ENCODE peak calls at places on chromosome 17, in five cellular contexts. One of them, this sample, is unnamed.

GRCh38 chr17:74454197-74455024 is 12.0 kb upstream of the CD300A start:
- DNase-seq in uterus: peak
- DNase-seq in Caco-2: no peak
- DNase-seq in activated CD8-positive, alpha-beta T cell treated with anti-CD3 and anti-CD28 coated beads for 36 hours: peak
- DNase-seq in left lung: peak
- DNase-seq in this sample: no peak

GRCh38 chr17:19343671-19344151 is 18.8 kb downstream of the B9D1 start:
- DNase-seq in left lung: no peak
- DNase-seq in uterus: no peak
- DNase-seq in Caco-2: peak
- DNase-seq in activated CD8-positive, alpha-beta T cell treated with anti-CD3 and anti-CD28 coated beads for 36 hours: no peak
- DNase-seq in this sample: no peak

GRCh38 chr17:73496232-73496631 is 148.0 kb downstream of the SDK2 start:
- DNase-seq in Caco-2: no peak
- DNase-seq in left lung: no peak
- DNase-seq in uterus: no peak
- DNase-seq in activated CD8-positive, alpha-beta T cell treated with anti-CD3 and anti-CD28 coated beads for 36 hours: no peak
- DNase-seq in this sample: no peak

GRCh38 chr17:48048321-48049140 is at the start of gene NFE2L1:
- DNase-seq in left lung: peak
- DNase-seq in uterus: peak
- DNase-seq in activated CD8-positive, alpha-beta T cell treated with anti-CD3 and anti-CD28 coated beads for 36 hours: peak
- DNase-seq in Caco-2: peak
- DNase-seq in this sample: peak

GRCh38 chr17:76710863-76711611 is at the start of gene MXRA7:
- DNase-seq in uterus: peak
- DNase-seq in left lung: peak
- DNase-seq in Caco-2: peak
- DNase-seq in activated CD8-positive, alpha-beta T cell treated with anti-CD3 and anti-CD28 coated beads for 36 hours: peak
- DNase-seq in this sample: peak

GRCh38 chr17:17134051-17134951 is 71.8 kb downstream of the PLD6 start:
- DNase-seq in uterus: no peak
- DNase-seq in left lung: peak
- DNase-seq in activated CD8-positive, alpha-beta T cell treated with anti-CD3 and anti-CD28 coated beads for 36 hours: no peak
- DNase-seq in Caco-2: no peak
- DNase-seq in this sample: no peak

GRCh38 chr17:1490643-1491405 is 1.7 kb downstream of the MYO1C start:
- DNase-seq in uterus: peak
- DNase-seq in Caco-2: peak
- DNase-seq in left lung: peak
- DNase-seq in activated CD8-positive, alpha-beta T cell treated with anti-CD3 and anti-CD28 coated beads for 36 hours: peak
- DNase-seq in this sample: no peak

GRCh38 chr17:75565066-75565465 is 22.5 kb upstream of the MYO15B start:
- DNase-seq in left lung: no peak
- DNase-seq in Caco-2: peak
- DNase-seq in activated CD8-positive, alpha-beta T cell treated with anti-CD3 and anti-CD28 coated beads for 36 hours: no peak
- DNase-seq in uterus: no peak
- DNase-seq in this sample: no peak

GRCh38 chr17:10127819-10128375 is 70.5 kb downstream of the GAS7 start:
- DNase-seq in uterus: peak
- DNase-seq in left lung: peak
- DNase-seq in Caco-2: no peak
- DNase-seq in activated CD8-positive, alpha-beta T cell treated with anti-CD3 and anti-CD28 coated beads for 36 hours: no peak
- DNase-seq in this sample: no peak

GRCh38 chr17:60315650-60316049 is 76.3 kb downstream of the USP32 start:
- DNase-seq in Caco-2: no peak
- DNase-seq in activated CD8-positive, alpha-beta T cell treated with anti-CD3 and anti-CD28 coated beads for 36 hours: no peak
- DNase-seq in uterus: no peak
- DNase-seq in left lung: no peak
- DNase-seq in this sample: no peak

GRCh38 chr17:75856062-75856681 is 1.0 kb upstream of the WBP2 start:
- DNase-seq in left lung: peak
- DNase-seq in Caco-2: no peak
- DNase-seq in uterus: no peak
- DNase-seq in activated CD8-positive, alpha-beta T cell treated with anti-CD3 and anti-CD28 coated beads for 36 hours: peak
- DNase-seq in this sample: no peak

GRCh38 chr17:9101356-9101755 is 80.0 kb downstream of the NTN1 start:
- DNase-seq in activated CD8-positive, alpha-beta T cell treated with anti-CD3 and anti-CD28 coated beads for 36 hours: no peak
- DNase-seq in left lung: no peak
- DNase-seq in uterus: no peak
- DNase-seq in Caco-2: no peak
- DNase-seq in this sample: no peak

GRCh38 chr17:34076743-34077631 is 178.1 kb upstream of the CCL2 start:
- DNase-seq in uterus: no peak
- DNase-seq in left lung: no peak
- DNase-seq in Caco-2: no peak
- DNase-seq in activated CD8-positive, alpha-beta T cell treated with anti-CD3 and anti-CD28 coated beads for 36 hours: no peak
- DNase-seq in this sample: no peak

GRCh38 chr17:72369366-72369765 is 248.5 kb downstream of the SOX9 start:
- DNase-seq in uterus: no peak
- DNase-seq in activated CD8-positive, alpha-beta T cell treated with anti-CD3 and anti-CD28 coated beads for 36 hours: no peak
- DNase-seq in left lung: no peak
- DNase-seq in Caco-2: no peak
- DNase-seq in this sample: no peak

GRCh38 chr17:77861133-77861695 is 97.3 kb upstream of the TNRC6C start:
- DNase-seq in uterus: no peak
- DNase-seq in activated CD8-positive, alpha-beta T cell treated with anti-CD3 and anti-CD28 coated beads for 36 hours: no peak
- DNase-seq in left lung: no peak
- DNase-seq in Caco-2: no peak
- DNase-seq in this sample: no peak

GRCh38 chr17:65121368-65121767 is 15.8 kb upstream of the RGS9 start:
- DNase-seq in activated CD8-positive, alpha-beta T cell treated with anti-CD3 and anti-CD28 coated beads for 36 hours: no peak
- DNase-seq in left lung: no peak
- DNase-seq in uterus: no peak
- DNase-seq in Caco-2: no peak
- DNase-seq in this sample: no peak

GRCh38 chr17:31294839-31295488 is 2.1 kb downstream of the OMG start:
- DNase-seq in activated CD8-positive, alpha-beta T cell treated with anti-CD3 and anti-CD28 coated beads for 36 hours: no peak
- DNase-seq in Caco-2: no peak
- DNase-seq in left lung: no peak
- DNase-seq in uterus: no peak
- DNase-seq in this sample: no peak

GRCh38 chr17:41589301-41589700 is 2.6 kb upstream of the KRT14 start:
- DNase-seq in Caco-2: no peak
- DNase-seq in activated CD8-positive, alpha-beta T cell treated with anti-CD3 and anti-CD28 coated beads for 36 hours: no peak
- DNase-seq in left lung: no peak
- DNase-seq in uterus: no peak
- DNase-seq in this sample: no peak

GRCh38 chr17:16872836-16873653 is 98.9 kb downstream of the TNFRSF13B start:
- DNase-seq in left lung: no peak
- DNase-seq in uterus: no peak
- DNase-seq in Caco-2: peak
- DNase-seq in activated CD8-positive, alpha-beta T cell treated with anti-CD3 and anti-CD28 coated beads for 36 hours: peak
- DNase-seq in this sample: peak

GRCh38 chr17:64063766-64064224 is 43.4 kb upstream of the ICAM2 start:
- DNase-seq in activated CD8-positive, alpha-beta T cell treated with anti-CD3 and anti-CD28 coated beads for 36 hours: peak
- DNase-seq in uterus: peak
- DNase-seq in left lung: peak
- DNase-seq in Caco-2: peak
- DNase-seq in this sample: peak

GRCh38 chr17:73986641-73987177 is 216.8 kb upstream of the RPL38 start:
- DNase-seq in uterus: no peak
- DNase-seq in Caco-2: no peak
- DNase-seq in left lung: no peak
- DNase-seq in activated CD8-positive, alpha-beta T cell treated with anti-CD3 and anti-CD28 coated beads for 36 hours: no peak
- DNase-seq in this sample: no peak

GRCh38 chr17:81176656-81177055 is 10.6 kb upstream of the AATK start:
- DNase-seq in activated CD8-positive, alpha-beta T cell treated with anti-CD3 and anti-CD28 coated beads for 36 hours: no peak
- DNase-seq in Caco-2: no peak
- DNase-seq in left lung: no peak
- DNase-seq in uterus: no peak
- DNase-seq in this sample: no peak

GRCh38 chr17:10116676-10117075 is 81.7 kb downstream of the GAS7 start:
- DNase-seq in uterus: no peak
- DNase-seq in Caco-2: no peak
- DNase-seq in activated CD8-positive, alpha-beta T cell treated with anti-CD3 and anti-CD28 coated beads for 36 hours: no peak
- DNase-seq in left lung: no peak
- DNase-seq in this sample: no peak

GRCh38 chr17:80826955-80827645 is 164.5 kb upstream of the CHMP6 start:
- DNase-seq in uterus: peak
- DNase-seq in activated CD8-positive, alpha-beta T cell treated with anti-CD3 and anti-CD28 coated beads for 36 hours: peak
- DNase-seq in left lung: peak
- DNase-seq in Caco-2: peak
- DNase-seq in this sample: no peak

GRCh38 chr17:82267575-82268379 is 5.7 kb downstream of the CSNK1D start:
- DNase-seq in activated CD8-positive, alpha-beta T cell treated with anti-CD3 and anti-CD28 coated beads for 36 hours: peak
- DNase-seq in uterus: peak
- DNase-seq in Caco-2: peak
- DNase-seq in left lung: peak
- DNase-seq in this sample: no peak

GRCh38 chr17:39151680-39152058 is 232 bp upstream of the PLXDC1 start:
- DNase-seq in Caco-2: no peak
- DNase-seq in activated CD8-positive, alpha-beta T cell treated with anti-CD3 and anti-CD28 coated beads for 36 hours: no peak
- DNase-seq in left lung: no peak
- DNase-seq in uterus: no peak
- DNase-seq in this sample: no peak

GRCh38 chr17:65592131-65592965 is 30.9 kb upstream of the AXIN2 start:
- DNase-seq in uterus: no peak
- DNase-seq in Caco-2: no peak
- DNase-seq in activated CD8-positive, alpha-beta T cell treated with anti-CD3 and anti-CD28 coated beads for 36 hours: no peak
- DNase-seq in left lung: no peak
- DNase-seq in this sample: no peak

GRCh38 chr17:12727076-12727750 is 61.5 kb downstream of the MYOCD start:
- DNase-seq in Caco-2: no peak
- DNase-seq in activated CD8-positive, alpha-beta T cell treated with anti-CD3 and anti-CD28 coated beads for 36 hours: no peak
- DNase-seq in left lung: no peak
- DNase-seq in uterus: no peak
- DNase-seq in this sample: no peak

GRCh38 chr17:59530561-59530960 is 34.8 kb upstream of the DHX40 start:
- DNase-seq in activated CD8-positive, alpha-beta T cell treated with anti-CD3 and anti-CD28 coated beads for 36 hours: no peak
- DNase-seq in Caco-2: no peak
- DNase-seq in left lung: no peak
- DNase-seq in uterus: no peak
- DNase-seq in this sample: no peak

GRCh38 chr17:1301546-1301945 is 22.1 kb downstream of the TRARG1 start:
- DNase-seq in left lung: no peak
- DNase-seq in Caco-2: no peak
- DNase-seq in activated CD8-positive, alpha-beta T cell treated with anti-CD3 and anti-CD28 coated beads for 36 hours: no peak
- DNase-seq in uterus: no peak
- DNase-seq in this sample: no peak

GRCh38 chr17:55238931-55239297 is 25.8 kb upstream of the HLF start:
- DNase-seq in activated CD8-positive, alpha-beta T cell treated with anti-CD3 and anti-CD28 coated beads for 36 hours: peak
- DNase-seq in uterus: no peak
- DNase-seq in left lung: no peak
- DNase-seq in Caco-2: peak
- DNase-seq in this sample: no peak
- TF ChIP-seq CTCF in activated CD8-positive, alpha-beta T cell treated with anti-CD3 and anti-CD28 coated beads for 36 hours: no peak
- TF ChIP-seq CTCF in uterus: no peak
- TF ChIP-seq CTCF in left lung: no peak
- TF ChIP-seq CTCF in Caco-2: peak
- TF ChIP-seq CTCF in this sample: no peak

DNA sequence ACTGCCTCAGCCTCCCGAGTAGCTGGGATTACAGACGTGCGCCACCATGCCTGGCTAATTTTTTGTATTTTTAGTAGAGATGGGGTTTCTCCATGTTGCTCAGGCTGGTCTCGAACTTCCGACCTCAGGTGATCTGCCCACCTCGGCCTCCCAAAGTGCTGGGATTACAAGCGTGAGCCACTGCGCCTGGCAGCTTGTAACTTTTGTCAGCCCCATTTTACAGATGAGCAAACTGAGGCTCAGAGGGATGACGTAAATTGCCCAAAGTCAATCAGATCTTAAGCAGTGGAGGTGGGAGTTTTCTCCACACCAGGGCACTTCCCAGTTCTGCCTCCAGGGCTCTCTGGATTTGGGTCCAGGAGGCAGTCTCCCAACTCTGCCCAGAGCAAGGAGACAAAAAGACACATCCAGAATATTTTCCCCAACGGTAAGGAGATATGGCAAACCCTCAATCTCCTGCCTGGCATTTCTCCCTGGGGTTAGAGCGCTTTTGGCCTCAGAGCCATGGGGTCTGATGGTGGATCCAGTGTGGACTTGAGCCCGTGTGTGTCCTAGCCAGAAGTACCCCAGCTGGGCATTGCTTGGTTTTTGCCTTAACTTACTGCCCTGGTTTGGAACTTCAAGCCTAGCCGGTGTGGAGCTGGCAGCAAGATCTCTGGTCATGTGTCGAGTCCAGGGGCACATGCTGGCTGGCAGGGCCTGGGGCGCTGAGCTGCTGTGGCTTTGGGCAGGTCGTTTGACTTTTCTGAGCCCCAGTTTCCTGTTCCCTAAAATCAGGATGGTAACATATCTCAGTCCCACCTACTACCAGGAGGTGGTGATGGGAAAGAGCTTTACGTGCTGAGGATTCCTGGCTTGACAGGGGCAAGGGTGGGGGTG is 3.4 kb downstream of the ADAM11 start:
- DNase-seq in activated CD8-positive, alpha-beta T cell treated with anti-CD3 and anti-CD28 coated beads for 36 hours: no peak
- DNase-seq in uterus: no peak
- DNase-seq in left lung: peak
- DNase-seq in Caco-2: no peak
- DNase-seq in this sample: no peak
- TF ChIP-seq CTCF in activated CD8-positive, alpha-beta T cell treated with anti-CD3 and anti-CD28 coated beads for 36 hours: no peak
- TF ChIP-seq CTCF in uterus: no peak
- TF ChIP-seq CTCF in left lung: no peak
- TF ChIP-seq CTCF in Caco-2: no peak
- TF ChIP-seq CTCF in this sample: no peak

DNA sequence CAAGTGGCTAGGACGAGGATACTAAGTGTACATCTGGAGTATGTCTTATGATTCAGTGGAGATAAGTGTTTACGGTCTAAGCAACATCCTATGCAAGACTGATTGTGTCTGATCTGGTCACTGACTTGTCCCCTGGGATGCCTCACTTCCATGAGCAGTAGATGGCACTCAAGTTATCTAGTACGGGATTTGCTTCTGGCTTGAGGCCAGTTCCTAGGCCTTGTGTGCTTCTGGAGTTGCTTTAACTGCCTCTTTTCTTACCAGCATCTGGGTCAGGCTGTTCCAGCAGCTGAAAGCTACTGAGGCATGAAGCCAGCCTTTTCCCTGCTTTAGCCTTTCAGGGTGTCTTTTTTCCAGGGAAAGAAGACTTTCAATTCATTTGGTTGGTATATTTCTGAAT is 23.0 kb downstream of the SUPT6H start:
- DNase-seq in Caco-2: no peak
- DNase-seq in left lung: no peak
- DNase-seq in uterus: peak
- DNase-seq in activated CD8-positive, alpha-beta T cell treated with anti-CD3 and anti-CD28 coated beads for 36 hours: no peak
- DNase-seq in this sample: no peak
- TF ChIP-seq CTCF in Caco-2: peak
- TF ChIP-seq CTCF in left lung: no peak
- TF ChIP-seq CTCF in uterus: no peak
- TF ChIP-seq CTCF in activated CD8-positive, alpha-beta T cell treated with anti-CD3 and anti-CD28 coated beads for 36 hours: no peak
- TF ChIP-seq CTCF in this sample: no peak

DNA sequence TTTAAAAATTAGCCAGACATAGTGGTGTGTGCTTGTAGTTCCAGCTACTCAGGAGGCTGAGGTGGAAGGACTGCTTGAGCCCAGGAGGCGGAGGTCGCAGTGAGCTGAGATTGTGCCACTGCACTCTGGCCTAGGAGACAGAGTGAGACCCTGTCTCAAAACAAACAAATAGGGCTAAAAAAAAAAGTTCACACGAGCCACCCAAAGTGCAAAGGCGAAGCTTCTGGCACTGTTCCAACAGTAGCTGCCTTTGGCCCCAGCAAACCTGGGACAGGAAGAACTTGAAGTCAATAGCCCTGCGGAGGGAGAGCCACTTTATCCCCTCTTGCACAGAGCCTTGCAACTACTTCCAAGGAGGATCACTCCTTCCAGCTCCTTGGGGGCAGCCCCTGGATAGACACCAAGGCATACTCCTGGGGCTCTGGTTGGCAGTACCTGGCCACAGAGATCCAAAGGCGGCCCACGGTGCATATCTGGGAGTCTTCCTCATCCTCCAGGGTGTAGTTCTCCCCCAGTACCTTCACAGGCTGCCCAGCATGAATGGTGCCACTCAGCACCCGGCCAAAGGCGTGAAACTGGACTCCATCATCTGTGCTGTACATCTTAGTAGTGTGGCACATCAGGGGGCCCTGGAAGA is 14.7 kb downstream of the HIGD1B start:
- DNase-seq in left lung: no peak
- DNase-seq in uterus: no peak
- DNase-seq in activated CD8-positive, alpha-beta T cell treated with anti-CD3 and anti-CD28 coated beads for 36 hours: no peak
- DNase-seq in Caco-2: no peak
- DNase-seq in this sample: no peak
- TF ChIP-seq CTCF in left lung: no peak
- TF ChIP-seq CTCF in uterus: no peak
- TF ChIP-seq CTCF in activated CD8-positive, alpha-beta T cell treated with anti-CD3 and anti-CD28 coated beads for 36 hours: no peak
- TF ChIP-seq CTCF in Caco-2: no peak
- TF ChIP-seq CTCF in this sample: no peak

This sample was measured in progenitor cell of endocrine pancreas.